ENCODE peak calls at places on chromosomes 12 and 14, in six cellular contexts. One of them, this sample, is unnamed.
A peak's percentile ranks its signal among the peaks of the same experiment; 100 is the strongest.

GRCh38 chr12:86597431-86597830 is 341.2 kb upstream of the MGAT4C start:
- DNase-seq in Panc1: no peak
- DNase-seq in OCI-LY7: no peak
- DNase-seq in HCT116: no peak
- DNase-seq in heart left ventricle: no peak
- DNase-seq in tibial nerve: no peak
- DNase-seq in this sample: no peak

GRCh38 chr14:63603749-63604277 is 37.9 kb downstream of the WDR89 start:
- DNase-seq in tibial nerve: no peak
- DNase-seq in HCT116: no peak
- DNase-seq in OCI-LY7: peak; percentile 50
- DNase-seq in Panc1: no peak
- DNase-seq in heart left ventricle: no peak
- DNase-seq in this sample: no peak

GRCh38 chr14:72439707-72440106 is 454.2 kb downstream of the DPF3 start:
- DNase-seq in OCI-LY7: no peak
- DNase-seq in tibial nerve: no peak
- DNase-seq in HCT116: no peak
- DNase-seq in heart left ventricle: no peak
- DNase-seq in Panc1: no peak
- DNase-seq in this sample: no peak

GRCh38 chr12:79487386-79488110 is 203.2 kb downstream of the PAWR start:
- DNase-seq in HCT116: no peak
- DNase-seq in heart left ventricle: no peak
- DNase-seq in Panc1: no peak
- DNase-seq in OCI-LY7: no peak
- DNase-seq in tibial nerve: no peak
- DNase-seq in this sample: no peak

GRCh38 chr12:109756457-109756856 is 42.8 kb downstream of the FAM222A start:
- DNase-seq in HCT116: no peak
- DNase-seq in tibial nerve: no peak
- DNase-seq in OCI-LY7: no peak
- DNase-seq in heart left ventricle: no peak
- DNase-seq in Panc1: no peak
- DNase-seq in this sample: no peak

GRCh38 chr12:104358353-104359003 is 54.9 kb downstream of the EID3 start:
- DNase-seq in heart left ventricle: peak; percentile 59
- DNase-seq in Panc1: peak; percentile 67
- DNase-seq in OCI-LY7: peak; percentile 84
- DNase-seq in tibial nerve: peak; percentile 63
- DNase-seq in HCT116: peak; percentile 35
- DNase-seq in this sample: no peak

GRCh38 chr14:68598089-68598488 is 194.8 kb downstream of the ZFP36L1 start:
- DNase-seq in Panc1: no peak
- DNase-seq in tibial nerve: no peak
- DNase-seq in heart left ventricle: no peak
- DNase-seq in HCT116: no peak
- DNase-seq in OCI-LY7: no peak
- DNase-seq in this sample: peak; percentile 70

GRCh38 chr12:94761559-94761958 is 111.2 kb upstream of the TMCC3 start:
- DNase-seq in OCI-LY7: no peak
- DNase-seq in HCT116: peak; percentile 75
- DNase-seq in heart left ventricle: no peak
- DNase-seq in Panc1: peak; percentile 79
- DNase-seq in tibial nerve: no peak
- DNase-seq in this sample: no peak

GRCh38 chr12:45282411-45282810 is 66.5 kb downstream of the ANO6 start:
- DNase-seq in tibial nerve: no peak
- DNase-seq in Panc1: no peak
- DNase-seq in OCI-LY7: no peak
- DNase-seq in HCT116: no peak
- DNase-seq in heart left ventricle: no peak
- DNase-seq in this sample: no peak

GRCh38 chr14:22252591-22253178 is 336.3 kb downstream of the DAD1 start:
- DNase-seq in Panc1: no peak
- DNase-seq in heart left ventricle: no peak
- DNase-seq in tibial nerve: no peak
- DNase-seq in HCT116: no peak
- DNase-seq in OCI-LY7: no peak
- DNase-seq in this sample: no peak

GRCh38 chr12:124819525-124819924 is 44.1 kb downstream of the SCARB1 start:
- DNase-seq in Panc1: no peak
- DNase-seq in heart left ventricle: no peak
- DNase-seq in HCT116: no peak
- DNase-seq in tibial nerve: no peak
- DNase-seq in OCI-LY7: no peak
- DNase-seq in this sample: peak; percentile 50

GRCh38 chr14:60845523-60845922 is 111.0 kb downstream of the MNAT1 start:
- DNase-seq in OCI-LY7: peak; percentile 67
- DNase-seq in Panc1: no peak
- DNase-seq in heart left ventricle: no peak
- DNase-seq in tibial nerve: no peak
- DNase-seq in HCT116: no peak
- DNase-seq in this sample: peak; percentile 34

GRCh38 chr12:28759334-28759733 is 389.7 kb upstream of the FAR2 start:
- DNase-seq in Panc1: no peak
- DNase-seq in HCT116: no peak
- DNase-seq in heart left ventricle: no peak
- DNase-seq in OCI-LY7: no peak
- DNase-seq in tibial nerve: no peak
- DNase-seq in this sample: no peak

GRCh38 chr14:37591941-37592287 is 3.1 kb downstream of the FOXA1 start:
- DNase-seq in HCT116: no peak
- DNase-seq in tibial nerve: no peak
- DNase-seq in OCI-LY7: no peak
- DNase-seq in Panc1: no peak
- DNase-seq in heart left ventricle: no peak
- DNase-seq in this sample: peak; percentile 50

GRCh38 chr12:88570103-88570502 is 10.2 kb downstream of the KITLG start:
- DNase-seq in OCI-LY7: no peak
- DNase-seq in heart left ventricle: no peak
- DNase-seq in Panc1: no peak
- DNase-seq in tibial nerve: no peak
- DNase-seq in HCT116: no peak
- DNase-seq in this sample: no peak

GRCh38 chr12:132288516-132289188 is 40.7 kb downstream of the GALNT9 start:
- DNase-seq in OCI-LY7: no peak
- DNase-seq in tibial nerve: no peak
- DNase-seq in HCT116: no peak
- DNase-seq in heart left ventricle: no peak
- DNase-seq in Panc1: no peak
- DNase-seq in this sample: no peak

GRCh38 chr12:55642275-55643068 is 5.8 kb downstream of the OR10P1 start:
- DNase-seq in OCI-LY7: peak; percentile 52
- DNase-seq in HCT116: no peak
- DNase-seq in heart left ventricle: no peak
- DNase-seq in Panc1: no peak
- DNase-seq in tibial nerve: no peak
- DNase-seq in this sample: no peak

GRCh38 chr12:94435511-94435927 is 24.1 kb downstream of the CEP83 start:
- DNase-seq in heart left ventricle: no peak
- DNase-seq in tibial nerve: no peak
- DNase-seq in HCT116: no peak
- DNase-seq in Panc1: no peak
- DNase-seq in OCI-LY7: no peak
- DNase-seq in this sample: no peak

GRCh38 chr12:2963760-2964292 is 4.6 kb downstream of the TEAD4 start:
- DNase-seq in tibial nerve: no peak
- DNase-seq in OCI-LY7: no peak
- DNase-seq in Panc1: no peak
- DNase-seq in heart left ventricle: peak; percentile 78
- DNase-seq in HCT116: no peak
- DNase-seq in this sample: peak; percentile 91

GRCh38 chr12:24754690-24755638 is 193.9 kb downstream of the BCAT1 start:
- DNase-seq in HCT116: no peak
- DNase-seq in Panc1: no peak
- DNase-seq in tibial nerve: no peak
- DNase-seq in OCI-LY7: no peak
- DNase-seq in heart left ventricle: no peak
- DNase-seq in this sample: no peak

GRCh38 chr12:57216014-57216891 is at the start of gene NXPH4:
- DNase-seq in OCI-LY7: peak; percentile 69
- DNase-seq in Panc1: no peak
- DNase-seq in heart left ventricle: no peak
- DNase-seq in HCT116: no peak
- DNase-seq in tibial nerve: no peak
- DNase-seq in this sample: peak; percentile 95
- TF ChIP-seq CTCF in OCI-LY7: peak; percentile 22
- TF ChIP-seq CTCF in Panc1: no peak
- TF ChIP-seq CTCF in heart left ventricle: no peak
- TF ChIP-seq CTCF in HCT116: no peak
- TF ChIP-seq CTCF in tibial nerve: no peak
- TF ChIP-seq CTCF in this sample: no peak

DNA sequence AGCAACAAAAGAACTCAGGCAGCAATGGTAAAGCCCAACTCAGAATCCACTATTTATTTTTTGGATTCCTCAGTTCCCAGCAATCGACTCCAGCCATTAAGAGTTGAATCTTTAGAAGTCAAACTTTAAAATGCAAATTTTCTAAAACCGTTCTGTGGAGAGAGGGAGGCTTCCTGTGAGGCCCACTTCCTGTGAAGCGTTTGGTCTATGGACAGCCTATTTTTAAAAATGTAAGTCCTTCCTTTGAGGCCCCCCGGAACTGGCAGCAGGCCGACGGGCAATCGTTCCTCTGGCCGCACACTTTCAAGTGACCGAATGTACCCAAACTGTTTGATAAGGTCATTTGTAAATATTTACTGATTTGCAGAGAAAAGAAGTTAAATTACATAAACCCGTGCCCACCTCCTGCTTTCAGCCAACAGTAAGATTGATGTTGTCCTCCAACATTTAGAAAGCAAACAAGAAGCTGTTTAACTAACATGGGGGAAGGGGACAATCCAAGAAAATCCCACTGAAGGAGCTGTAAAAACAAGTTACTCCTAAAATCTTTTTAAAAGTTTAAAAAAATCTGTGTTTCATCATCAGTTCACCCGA is 65.6 kb downstream of the FOXN3 start:
- DNase-seq in HCT116: no peak
- DNase-seq in OCI-LY7: peak; percentile 83
- DNase-seq in heart left ventricle: no peak
- DNase-seq in tibial nerve: no peak
- DNase-seq in Panc1: no peak
- DNase-seq in this sample: peak; percentile 76
- H3K4me1 ChIP-seq in HCT116: no peaks in the 10 kb centered on the region
- H3K4me1 ChIP-seq in OCI-LY7: peaks cover 70% of the 10 kb centered on the region
- H3K4me1 ChIP-seq in heart left ventricle: peaks cover 41% of the 10 kb centered on the region
- H3K4me1 ChIP-seq in tibial nerve: no peaks in the 10 kb centered on the region
- H3K4me1 ChIP-seq in Panc1: no peaks in the 10 kb centered on the region
- H3K4me1 ChIP-seq in this sample: peaks cover 14% of the 10 kb centered on the region

DNA sequence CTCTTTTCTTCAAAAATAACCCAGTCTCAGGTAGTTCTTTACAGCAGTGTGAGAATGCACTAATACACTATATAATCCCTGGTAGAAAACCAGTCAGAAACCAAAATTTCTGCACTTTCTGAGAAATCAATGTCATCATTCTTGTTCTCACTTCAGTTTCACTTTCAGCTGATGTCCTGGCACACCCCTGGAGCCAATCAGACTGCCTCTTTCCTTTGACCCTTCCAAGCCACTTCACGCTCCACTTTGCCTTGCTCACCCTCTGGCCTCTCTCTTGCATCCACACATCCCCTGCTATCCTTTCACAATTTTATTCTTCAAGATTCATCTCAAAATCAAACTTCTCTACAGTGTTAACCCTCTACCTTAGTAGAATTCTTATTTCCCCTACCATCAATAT is 181.1 kb downstream of the ASCL1 start:
- DNase-seq in Panc1: no peak
- DNase-seq in HCT116: no peak
- DNase-seq in tibial nerve: no peak
- DNase-seq in heart left ventricle: no peak
- DNase-seq in OCI-LY7: no peak
- DNase-seq in this sample: no peak
- H3K9me3 ChIP-seq in Panc1: no peaks in the 10 kb centered on the region
- H3K9me3 ChIP-seq in HCT116: no peaks in the 10 kb centered on the region
- H3K9me3 ChIP-seq in tibial nerve: no peaks in the 10 kb centered on the region
- H3K9me3 ChIP-seq in heart left ventricle: peaks cover 16% of the 10 kb centered on the region
- H3K9me3 ChIP-seq in OCI-LY7: no peaks in the 10 kb centered on the region
- H3K9me3 ChIP-seq in this sample: no peaks in the 10 kb centered on the region

DNA sequence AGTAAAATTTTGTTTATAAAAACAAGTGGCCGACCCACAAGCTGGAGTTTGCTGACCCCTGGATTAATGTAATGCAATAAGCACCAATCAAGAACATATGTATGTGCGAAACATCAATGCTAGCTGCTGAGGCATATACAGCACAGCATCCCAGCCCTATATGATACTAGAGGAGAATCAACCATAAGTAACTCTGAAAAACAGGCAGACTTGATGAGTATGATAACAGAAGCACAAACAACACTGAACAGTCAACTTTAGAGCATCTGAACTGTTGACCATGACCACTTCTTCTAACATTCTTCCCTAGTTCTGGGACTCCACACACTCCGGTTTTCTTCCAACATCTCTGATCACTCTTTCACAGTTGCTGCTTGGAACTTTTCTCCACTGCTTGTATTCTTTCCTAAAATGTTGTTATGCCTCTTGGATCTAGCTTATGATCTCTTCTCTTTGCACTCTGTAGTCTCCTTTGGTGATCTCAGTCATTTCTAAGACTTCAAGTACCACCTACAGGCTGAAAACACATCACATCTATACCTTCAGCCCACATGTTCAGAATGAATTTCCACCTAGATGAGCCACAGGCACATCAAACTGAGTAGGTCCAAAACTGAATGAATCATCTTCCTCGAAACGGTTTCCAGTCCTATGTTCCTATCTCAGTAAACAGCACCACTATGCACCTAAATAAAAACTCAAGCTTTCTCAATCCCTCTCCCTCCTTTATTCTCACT is 57.2 kb downstream of the STXBP6 start:
- DNase-seq in OCI-LY7: no peak
- DNase-seq in Panc1: no peak
- DNase-seq in heart left ventricle: no peak
- DNase-seq in HCT116: no peak
- DNase-seq in tibial nerve: no peak
- DNase-seq in this sample: no peak
- TF ChIP-seq CTCF in OCI-LY7: no peak
- TF ChIP-seq CTCF in Panc1: no peak
- TF ChIP-seq CTCF in heart left ventricle: no peak
- TF ChIP-seq CTCF in HCT116: no peak
- TF ChIP-seq CTCF in tibial nerve: no peak
- TF ChIP-seq CTCF in this sample: no peak

GRCh38 chr12:62270872-62271271 is 10.7 kb downstream of the USP15 start:
- DNase-seq in OCI-LY7: no peak
- DNase-seq in HCT116: no peak
- DNase-seq in Panc1: no peak
- DNase-seq in heart left ventricle: no peak
- DNase-seq in tibial nerve: no peak
- DNase-seq in this sample: no peak
- H3K4me1 ChIP-seq in OCI-LY7: peaks cover 10% of the 10 kb centered on the region
- H3K4me1 ChIP-seq in HCT116: peaks cover 10% of the 10 kb centered on the region
- H3K4me1 ChIP-seq in Panc1: peaks cover 9% of the 10 kb centered on the region
- H3K4me1 ChIP-seq in heart left ventricle: peaks cover 99% of the 10 kb centered on the region
- H3K4me1 ChIP-seq in tibial nerve: no peaks in the 10 kb centered on the region
- H3K4me1 ChIP-seq in this sample: peaks cover 18% of the 10 kb centered on the region